ENCODE peak calls at places on chromosomes 1 and 21, in six cellular contexts. One of them, this sample, is unnamed. For H4K20me1, the result is how much of the 10 kb centered on the place peaks cover.

GRCh38 chr21:16837319-16837718 is 675.5 kb upstream of the CXADR start:
- DNase-seq in IMR-90: peak
- DNase-seq in H9: no peak
- DNase-seq in GM23248: peak
- DNase-seq in HepG2: no peak
- DNase-seq in fibroblast of lung: peak
- DNase-seq in this sample: no peak

GRCh38 chr1:108742268-108742667 is 4.2 kb upstream of the STXBP3 start:
- DNase-seq in HepG2: no peak
- DNase-seq in fibroblast of lung: no peak
- DNase-seq in IMR-90: no peak
- DNase-seq in H9: no peak
- DNase-seq in GM23248: no peak
- DNase-seq in this sample: no peak

GRCh38 chr1:72540674-72541073 is 258.3 kb upstream of the NEGR1 start:
- DNase-seq in fibroblast of lung: no peak
- DNase-seq in GM23248: no peak
- DNase-seq in H9: no peak
- DNase-seq in HepG2: no peak
- DNase-seq in IMR-90: no peak
- DNase-seq in this sample: no peak

GRCh38 chr1:44565265-44565750 is 109.0 kb downstream of the TMEM53 start:
- DNase-seq in fibroblast of lung: no peak
- DNase-seq in IMR-90: no peak
- DNase-seq in GM23248: no peak
- DNase-seq in HepG2: no peak
- DNase-seq in H9: no peak
- DNase-seq in this sample: no peak

GRCh38 chr1:183838221-183838620 is 33.3 kb downstream of the RGL1 start:
- DNase-seq in IMR-90: no peak
- DNase-seq in fibroblast of lung: no peak
- DNase-seq in HepG2: no peak
- DNase-seq in H9: no peak
- DNase-seq in GM23248: no peak
- DNase-seq in this sample: no peak

GRCh38 chr1:156245451-156246232 is 2.2 kb downstream of the PAQR6 start:
- DNase-seq in fibroblast of lung: no peak
- DNase-seq in IMR-90: no peak
- DNase-seq in GM23248: peak
- DNase-seq in H9: peak
- DNase-seq in HepG2: no peak
- DNase-seq in this sample: no peak

GRCh38 chr1:89545264-89546038 is 20.8 kb downstream of the LRRC8B start:
- DNase-seq in fibroblast of lung: no peak
- DNase-seq in IMR-90: peak
- DNase-seq in GM23248: peak
- DNase-seq in H9: no peak
- DNase-seq in HepG2: no peak
- DNase-seq in this sample: peak

GRCh38 chr1:15526021-15526489 is 593 bp upstream of the DNAJC16 start:
- DNase-seq in H9: no peak
- DNase-seq in fibroblast of lung: no peak
- DNase-seq in HepG2: no peak
- DNase-seq in GM23248: no peak
- DNase-seq in IMR-90: no peak
- DNase-seq in this sample: no peak

GRCh38 chr1:36965301-36966159 is 68.8 kb downstream of the GRIK3 start:
- DNase-seq in HepG2: no peak
- DNase-seq in fibroblast of lung: no peak
- DNase-seq in H9: no peak
- DNase-seq in IMR-90: no peak
- DNase-seq in GM23248: no peak
- DNase-seq in this sample: no peak

GRCh38 chr1:115274467-115274866 is 63.6 kb downstream of the NGF start:
- DNase-seq in HepG2: no peak
- DNase-seq in H9: no peak
- DNase-seq in IMR-90: no peak
- DNase-seq in GM23248: no peak
- DNase-seq in fibroblast of lung: no peak
- DNase-seq in this sample: no peak

GRCh38 chr1:230515451-230516145 is 89.5 kb upstream of the PGBD5 start:
- DNase-seq in GM23248: no peak
- DNase-seq in HepG2: no peak
- DNase-seq in IMR-90: no peak
- DNase-seq in fibroblast of lung: no peak
- DNase-seq in H9: peak
- DNase-seq in this sample: no peak

GRCh38 chr1:186738896-186739295 is 58.7 kb upstream of the PTGS2 start:
- DNase-seq in fibroblast of lung: no peak
- DNase-seq in GM23248: no peak
- DNase-seq in H9: no peak
- DNase-seq in HepG2: no peak
- DNase-seq in IMR-90: no peak
- DNase-seq in this sample: no peak

GRCh38 chr1:191839891-191840290 is 318.4 kb upstream of the RGS18 start:
- DNase-seq in IMR-90: peak
- DNase-seq in H9: no peak
- DNase-seq in GM23248: no peak
- DNase-seq in fibroblast of lung: peak
- DNase-seq in HepG2: peak
- DNase-seq in this sample: peak

GRCh38 chr1:63784489-63785390 is 10.9 kb downstream of the ROR1 start:
- DNase-seq in IMR-90: no peak
- DNase-seq in H9: no peak
- DNase-seq in HepG2: no peak
- DNase-seq in fibroblast of lung: no peak
- DNase-seq in GM23248: no peak
- DNase-seq in this sample: no peak

GRCh38 chr1:201123866-201124265 is 3.1 kb downstream of the ASCL5 start:
- DNase-seq in GM23248: no peak
- DNase-seq in IMR-90: no peak
- DNase-seq in HepG2: no peak
- DNase-seq in fibroblast of lung: no peak
- DNase-seq in H9: no peak
- DNase-seq in this sample: peak

GRCh38 chr1:203744008-203744972 is 20.7 kb upstream of the LAX1 start:
- DNase-seq in GM23248: peak
- DNase-seq in fibroblast of lung: peak
- DNase-seq in H9: peak
- DNase-seq in IMR-90: peak
- DNase-seq in HepG2: no peak
- DNase-seq in this sample: peak

GRCh38 chr1:34650800-34651199 is 104.0 kb upstream of the GJB5 start:
- DNase-seq in H9: no peak
- DNase-seq in HepG2: no peak
- DNase-seq in IMR-90: no peak
- DNase-seq in fibroblast of lung: no peak
- DNase-seq in GM23248: no peak
- DNase-seq in this sample: no peak

GRCh38 chr1:224430511-224431113 is 4.0 kb downstream of the WDR26 start:
- DNase-seq in IMR-90: peak
- DNase-seq in HepG2: peak
- DNase-seq in fibroblast of lung: peak
- DNase-seq in GM23248: peak
- DNase-seq in H9: no peak
- DNase-seq in this sample: peak

GRCh38 chr1:79575424-79575823 is 568.9 kb upstream of the ADGRL4 start:
- DNase-seq in HepG2: no peak
- DNase-seq in H9: no peak
- DNase-seq in IMR-90: no peak
- DNase-seq in GM23248: no peak
- DNase-seq in fibroblast of lung: no peak
- DNase-seq in this sample: no peak

GRCh38 chr1:234214129-234214910 is 158.9 kb upstream of the COA6 start:
- DNase-seq in fibroblast of lung: no peak
- DNase-seq in H9: peak
- DNase-seq in GM23248: peak
- DNase-seq in HepG2: no peak
- DNase-seq in IMR-90: peak
- DNase-seq in this sample: peak

GRCh38 chr1:234992065-234992464 is 136.6 kb downstream of the TOMM20 start:
- DNase-seq in IMR-90: no peak
- DNase-seq in H9: no peak
- DNase-seq in HepG2: no peak
- DNase-seq in GM23248: no peak
- DNase-seq in fibroblast of lung: no peak
- DNase-seq in this sample: no peak

GRCh38 chr1:228144213-228145049 is 4.4 kb downstream of the GUK1 start:
- DNase-seq in HepG2: no peak
- DNase-seq in IMR-90: no peak
- DNase-seq in fibroblast of lung: no peak
- DNase-seq in H9: no peak
- DNase-seq in GM23248: no peak
- DNase-seq in this sample: no peak

GRCh38 chr1:175717610-175718195 is 25.7 kb downstream of the TNR start:
- DNase-seq in IMR-90: no peak
- DNase-seq in H9: no peak
- DNase-seq in GM23248: no peak
- DNase-seq in HepG2: no peak
- DNase-seq in fibroblast of lung: no peak
- DNase-seq in this sample: no peak

GRCh38 chr1:231242516-231243198 is 1.6 kb downstream of the GNPAT start:
- DNase-seq in IMR-90: peak
- DNase-seq in fibroblast of lung: peak
- DNase-seq in GM23248: peak
- DNase-seq in H9: no peak
- DNase-seq in HepG2: no peak
- DNase-seq in this sample: peak

GRCh38 chr21:31156662-31157061 is 118.4 kb upstream of the KRTAP19-8 start:
- DNase-seq in IMR-90: no peak
- DNase-seq in HepG2: no peak
- DNase-seq in H9: no peak
- DNase-seq in GM23248: no peak
- DNase-seq in fibroblast of lung: no peak
- DNase-seq in this sample: peak

GRCh38 chr1:189633658-189634057 is 844.0 kb downstream of the BRINP3 start:
- DNase-seq in GM23248: no peak
- DNase-seq in HepG2: no peak
- DNase-seq in IMR-90: no peak
- DNase-seq in fibroblast of lung: no peak
- DNase-seq in H9: no peak
- DNase-seq in this sample: no peak

GRCh38 chr1:58397187-58397820 is 149.2 kb downstream of the OMA1 start:
- DNase-seq in GM23248: peak
- DNase-seq in HepG2: peak
- DNase-seq in fibroblast of lung: no peak
- DNase-seq in H9: no peak
- DNase-seq in IMR-90: peak
- DNase-seq in this sample: peak

GRCh38 chr21:45303111-45303615 is 15.5 kb upstream of the POFUT2 start:
- DNase-seq in fibroblast of lung: no peak
- DNase-seq in HepG2: no peak
- DNase-seq in H9: no peak
- DNase-seq in IMR-90: no peak
- DNase-seq in GM23248: no peak
- DNase-seq in this sample: no peak
- H3K27ac ChIP-seq in fibroblast of lung: no peak
- H3K27ac ChIP-seq in HepG2: no peak
- H3K27ac ChIP-seq in H9: no peak
- H3K27ac ChIP-seq in IMR-90: no peak
- H3K27ac ChIP-seq in GM23248: no peak
- H3K27ac ChIP-seq in this sample: no peak

DNA sequence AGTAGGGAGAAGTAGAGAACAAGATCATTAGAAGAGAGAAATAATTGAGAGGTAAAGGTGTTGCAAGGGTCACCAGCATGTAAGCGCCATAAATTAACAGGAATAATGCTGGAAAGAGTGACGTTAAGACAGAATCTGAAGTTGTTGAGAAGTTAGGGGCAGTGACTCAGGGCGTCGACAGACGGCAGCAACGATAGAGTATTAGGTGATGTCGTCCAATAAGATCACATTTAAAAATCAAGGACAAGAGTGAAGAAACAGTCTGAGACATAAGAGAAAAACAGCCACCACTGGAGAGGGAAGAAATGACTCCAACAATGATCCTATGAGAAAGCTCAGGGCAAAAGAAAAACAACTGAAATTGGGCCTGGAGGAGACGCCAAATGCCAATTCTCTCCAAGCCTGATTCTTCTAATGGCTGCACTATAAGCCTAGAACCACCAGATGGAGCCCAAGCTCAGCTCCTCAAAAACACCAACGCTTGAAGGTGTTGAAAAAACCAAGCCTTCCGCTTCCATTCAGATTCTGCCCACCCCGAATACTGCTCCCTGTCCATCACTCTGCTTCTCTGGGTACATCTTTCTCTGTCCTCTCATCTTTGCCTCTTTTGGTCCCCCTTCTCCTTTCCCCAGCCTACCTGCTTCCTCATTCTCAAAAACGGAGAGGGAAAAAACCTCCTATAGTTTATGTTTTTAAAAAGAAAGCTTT is 70.0 kb downstream of the LUZP1 start:
- DNase-seq in fibroblast of lung: peak
- DNase-seq in H9: peak
- DNase-seq in IMR-90: peak
- DNase-seq in HepG2: peak
- DNase-seq in GM23248: peak
- DNase-seq in this sample: peak
- H4K20me1 ChIP-seq in fibroblast of lung: under half
- H4K20me1 ChIP-seq in H9: under half
- H4K20me1 ChIP-seq in IMR-90: half or more
- H4K20me1 ChIP-seq in HepG2: under half
- H4K20me1 ChIP-seq in GM23248: under half
- H4K20me1 ChIP-seq in this sample: under half

DNA sequence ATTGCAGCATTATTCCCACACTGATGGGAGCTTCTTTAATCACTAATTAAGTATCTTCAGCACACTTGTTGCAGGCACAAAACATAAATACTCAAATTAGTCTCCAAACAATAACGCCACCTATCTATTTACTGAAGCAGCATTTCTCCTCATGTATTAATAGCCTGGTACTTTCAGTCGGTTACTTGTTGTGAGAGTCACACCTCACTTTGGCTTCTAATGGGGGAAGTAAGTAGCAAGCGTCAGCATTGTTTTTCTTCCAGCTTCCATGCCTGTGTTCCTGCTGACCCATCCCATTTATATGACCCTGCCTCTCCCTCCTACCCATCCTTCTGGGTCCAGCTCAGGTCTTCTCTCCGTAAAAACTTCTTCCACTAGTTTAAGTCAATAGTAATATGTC is 31.9 kb upstream of the DENND1B start:
- DNase-seq in GM23248: no peak
- DNase-seq in fibroblast of lung: no peak
- DNase-seq in H9: no peak
- DNase-seq in HepG2: no peak
- DNase-seq in IMR-90: no peak
- DNase-seq in this sample: no peak
- H3K9ac ChIP-seq in GM23248: no peak
- H3K9ac ChIP-seq in fibroblast of lung: no peak
- H3K9ac ChIP-seq in H9: no peak
- H3K9ac ChIP-seq in HepG2: no peak
- H3K9ac ChIP-seq in IMR-90: no peak
- H3K9ac ChIP-seq in this sample: no peak

DNA sequence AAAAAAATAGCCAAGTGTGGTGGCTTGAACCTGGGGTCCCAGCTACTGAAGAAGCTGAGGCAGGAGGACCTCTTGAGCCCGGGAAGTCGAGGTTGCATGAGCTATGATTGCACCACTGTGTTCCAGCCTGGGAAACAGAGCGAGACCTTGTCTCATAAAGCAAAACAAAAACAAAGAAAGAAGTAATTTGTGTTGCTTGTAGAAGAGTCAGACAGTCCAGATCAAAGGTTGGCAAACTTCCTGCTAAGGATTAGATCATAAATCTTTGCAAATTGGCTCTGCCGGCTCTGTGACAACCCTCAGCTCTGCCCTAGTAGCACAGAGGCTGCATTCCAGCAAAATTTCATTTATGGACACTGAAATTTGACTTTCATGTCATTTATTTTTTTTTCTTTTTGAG is 19.0 kb upstream of the MFN2 start:
- DNase-seq in HepG2: peak
- DNase-seq in H9: no peak
- DNase-seq in fibroblast of lung: peak
- DNase-seq in IMR-90: no peak
- DNase-seq in GM23248: no peak
- DNase-seq in this sample: no peak
- H3K27ac ChIP-seq in HepG2: peak
- H3K27ac ChIP-seq in H9: no peak
- H3K27ac ChIP-seq in fibroblast of lung: no peak
- H3K27ac ChIP-seq in IMR-90: no peak
- H3K27ac ChIP-seq in GM23248: no peak
- H3K27ac ChIP-seq in this sample: no peak

This sample was measured in mammary epithelial cell.